ENCODE peak calls at places on chromosome 21, in ten cellular contexts. M, B, Q, I, W, N, X, R, Y and H are unnamed samples.

GRCh38 chr21:36008505-36008904 is 51.8 kb downstream of the SETD4 start:
- DNase-seq in M (no peak), B (no peak), Q (no peak), I (no peak), W (no peak), N (no peak), X (no peak), R (no peak), Y (no peak), H (no peak)

GRCh38 chr21:19122371-19122770 is 718.8 kb upstream of the TMPRSS15 start:
- DNase-seq in M (no peak), B (no peak), Q (no peak), I (no peak), W (no peak), N (no peak), X (no peak), R (no peak), Y (no peak), H (no peak)

GRCh38 chr21:18350216-18350615 is 53.4 kb downstream of the TMPRSS15 start:
- DNase-seq in M (no peak), B (no peak), Q (no peak), I (no peak), W (no peak), N (no peak), X (no peak), R (no peak), Y (no peak), H (no peak)

GRCh38 chr21:46154955-46155513 is 345 bp downstream of the FTCD start:
- DNase-seq in M (no peak), B (no peak), Q (no peak), I (peak), W (no peak), N (peak), X (no peak), R (no peak), Y (no peak), H (no peak)

GRCh38 chr21:35417762-35418161 is 368.7 kb upstream of the RUNX1 start:
- DNase-seq in M (no peak), B (no peak), Q (no peak), I (no peak), W (no peak), N (no peak), X (no peak), R (no peak), Y (no peak), H (no peak)

GRCh38 chr21:44582980-44583799 is 2.8 kb upstream of the KRTAP10-5 start:
- DNase-seq in M (no peak), B (no peak), Q (no peak), I (no peak), W (no peak), N (no peak), X (no peak), R (no peak), Y (no peak), H (no peak)

GRCh38 chr21:27802816-27803475 is 836.1 kb upstream of the ADAMTS5 start:
- DNase-seq in M (no peak), B (no peak), Q (no peak), I (peak), W (peak), N (no peak), X (peak), R (peak), Y (no peak), H (peak)

GRCh38 chr21:17051054-17051453 is 461.8 kb upstream of the CXADR start:
- DNase-seq in M (no peak), B (no peak), Q (no peak), I (no peak), W (no peak), N (no peak), X (no peak), R (no peak), Y (no peak), H (no peak)

GRCh38 chr21:29854795-29855194 is 85.0 kb downstream of the GRIK1 start:
- DNase-seq in M (no peak), B (no peak), Q (no peak), I (no peak), W (no peak), N (no peak), X (no peak), R (no peak), Y (no peak), H (no peak)

GRCh38 chr21:25537174-25537573 is 70.1 kb downstream of the MRPL39 start:
- DNase-seq in M (no peak), B (no peak), Q (no peak), I (no peak), W (no peak), N (no peak), X (no peak), R (no peak), Y (no peak), H (no peak)

GRCh38 chr21:29130234-29130993 is at the start of gene MAP3K7CL:
- DNase-seq in M (no peak), B (no peak), Q (no peak), I (peak), W (no peak), N (no peak), X (no peak), R (peak), Y (no peak), H (no peak)

GRCh38 chr21:25638634-25639166 is 358 bp upstream of the JAM2 start:
- DNase-seq in M (no peak), B (no peak), Q (no peak), I (no peak), W (no peak), N (no peak), X (no peak), R (peak), Y (no peak), H (no peak)

GRCh38 chr21:39527664-39528381 is 76.1 kb downstream of the SH3BGR start:
- DNase-seq in M (no peak), B (no peak), Q (no peak), I (peak), W (no peak), N (no peak), X (no peak), R (no peak), Y (no peak), H (peak)